ENCODE peak calls at places on chromosomes 4 and X, in nine cellular contexts. X is MM.1S, B is SK-N-SH, G is cardiac fibroblast, F is AG09309, C is HFF-Myc, J is heart left ventricle, V is mammary epithelial cell, D is suprapubic skin. T is an unnamed sample.

GRCh38 chr4:138494931-138495330 is 252.8 kb upstream of the SLC7A11 start:
- DNase-seq in X (no peak), D (no peak), C (peak), V (peak), B (no peak), J (no peak), G (peak), F (no peak), T (no peak)

GRCh38 chr4:104901438-104901837 is 245.2 kb upstream of the TET2 start:
- DNase-seq in G (peak), V (peak), X (no peak), C (no peak), J (no peak), B (no peak), F (no peak), D (no peak), T (peak)

GRCh38 chr4:181147421-181147951 is 1095.7 kb upstream of the TENM3 start:
- DNase-seq in V (no peak), D (no peak), F (no peak), B (no peak), C (no peak), J (no peak), G (no peak), X (no peak), T (no peak)

GRCh38 chrX:799808-800207 is 169.2 kb downstream of the SHOX start:
- DNase-seq in B (no peak), J (no peak), D (no peak), G (no peak), V (no peak), X (no peak), F (no peak), C (no peak), T (no peak)

GRCh38 chr4:1395941-1396805 is 10.1 kb downstream of the NKX1-1 start:
- DNase-seq in V (no peak), B (peak), C (no peak), F (no peak), G (no peak), D (peak), J (no peak), X (no peak), T (no peak)

GRCh38 chr4:2304877-2305561 is 43.1 kb upstream of the MXD4 start:
- DNase-seq in V (no peak), D (no peak), G (no peak), F (no peak), B (no peak), X (no peak), J (no peak), C (no peak), T (no peak)

GRCh38 chr4:184269879-184270430 is 52.3 kb upstream of the ENPP6 start:
- DNase-seq in V (no peak), F (no peak), X (no peak), B (no peak), J (no peak), G (no peak), C (no peak), D (no peak), T (no peak)

GRCh38 chr4:21949073-21949457 is 493 bp upstream of the KCNIP4 start:
- DNase-seq in B (no peak), J (peak), X (no peak), V (peak), F (no peak), D (no peak), C (no peak), G (peak), T (peak)

GRCh38 chrX:40581333-40581910 is 652 bp downstream of the ATP6AP2 start:
- DNase-seq in J (no peak), D (no peak), V (peak), F (no peak), X (peak), B (no peak), C (no peak), G (peak), T (no peak)

GRCh38 chrX:50858548-50858947 is 44.6 kb upstream of the SHROOM4 start:
- DNase-seq in V (no peak), B (no peak), C (no peak), G (no peak), J (no peak), F (no peak), D (no peak), X (no peak), T (no peak)

GRCh38 chr4:154658680-154659402 is 46.4 kb upstream of the FGG start:
- DNase-seq in D (no peak), X (no peak), V (no peak), B (no peak), F (no peak), J (no peak), C (no peak), G (peak), T (no peak)

GRCh38 chrX:12370444-12371089 is 232.3 kb downstream of the FRMPD4 start:
- DNase-seq in G (peak), C (peak), J (peak), V (no peak), X (no peak), B (no peak), D (no peak), F (peak), T (no peak)

DNA sequence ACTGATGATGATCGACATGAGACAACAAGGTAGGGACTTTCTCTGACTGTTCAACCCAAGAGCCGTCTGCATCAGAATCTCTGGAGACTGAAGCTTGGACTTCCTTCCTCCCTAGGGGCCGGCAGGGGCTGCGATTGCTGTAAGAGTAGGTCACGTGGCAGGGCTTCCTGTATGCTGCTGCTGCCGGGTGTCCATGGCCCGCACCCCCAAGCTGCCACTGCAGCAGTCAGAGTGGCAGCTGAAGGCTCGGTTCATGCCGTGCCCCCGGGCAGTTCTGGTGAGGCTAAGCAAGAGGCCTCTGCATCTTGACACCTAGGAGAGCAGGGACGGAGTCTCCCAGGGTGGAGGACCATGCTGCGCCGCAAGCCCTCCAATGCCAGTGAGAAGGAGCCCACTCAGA is at the start of gene SASH3:
- DNase-seq in V (no peak), D (no peak), B (no peak), X (peak), F (no peak), J (peak), G (no peak), C (no peak), T (no peak)
- H3K4me3 ChIP-seq in V (no peak), D (peak), B (no peak), X (peak), F (no peak), J (peak), G (no peak), C (no peak), T (no peak)

GRCh38 chr4:152784490-152785195 is 4.9 kb downstream of the ARFIP1 start:
- DNase-seq in C (peak), G (peak), D (no peak), V (peak), X (no peak), F (peak), J (peak), B (peak), T (no peak)
- TF ChIP-seq CTCF in C (peak), G (peak), D (peak), V (peak), X (no peak), F (peak), J (no peak), B (peak), T (no peak)

GRCh38 chrX:47620303-47620685 is 637 bp upstream of the SYN1 start:
- DNase-seq in F (no peak), J (no peak), V (no peak), G (no peak), X (no peak), C (no peak), D (peak), B (no peak), T (no peak)

GRCh38 chrX:47621851-47622250 is 2.2 kb upstream of the SYN1 start:
- DNase-seq in X (no peak), J (no peak), G (no peak), B (no peak), C (no peak), F (no peak), V (no peak), D (peak), T (no peak)

GRCh38 chrX:47625365-47625764 is 4.4 kb downstream of the CFP start:
- DNase-seq in B (no peak), V (no peak), G (no peak), X (no peak), F (no peak), C (no peak), D (peak), J (no peak), T (no peak)

GRCh38 chrX:47619486-47620302 is at the start of gene SYN1:
- DNase-seq in D (no peak), J (peak), F (peak), G (peak), B (peak), C (peak), X (peak), V (peak), T (peak)

DNA sequence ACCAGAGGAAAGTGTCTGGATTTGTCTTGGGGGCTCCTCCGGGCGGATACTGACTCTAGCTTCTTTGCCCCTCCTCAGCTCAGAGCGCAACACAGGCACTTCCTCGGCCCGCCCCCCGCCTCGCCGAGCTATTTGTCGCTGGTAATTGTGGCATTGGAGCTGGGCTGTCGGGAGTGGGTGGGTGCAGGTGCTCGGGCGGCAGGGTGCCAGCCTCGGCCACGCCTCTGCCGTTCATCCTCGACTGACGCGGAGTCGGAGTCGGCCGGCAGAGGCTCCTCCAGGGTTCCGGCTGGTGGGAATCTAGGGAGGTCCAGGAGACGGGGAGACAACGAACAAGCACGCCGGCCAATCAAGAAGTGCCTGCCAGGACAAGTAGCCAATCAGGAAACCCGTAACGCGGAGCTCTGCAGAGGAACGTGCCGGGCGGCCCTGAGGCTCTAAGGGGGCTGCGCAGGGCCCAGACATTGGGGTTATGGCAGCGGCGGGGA is 3.9 kb upstream of the SYN1 start:
- DNase-seq in J (peak), C (peak), V (peak), X (peak), G (peak), B (peak), F (peak), D (peak), T (peak)
- H3K4me3 ChIP-seq in J (peak), C (peak), V (peak), X (peak), G (peak), B (peak), F (peak), D (peak), T (peak)

DNA sequence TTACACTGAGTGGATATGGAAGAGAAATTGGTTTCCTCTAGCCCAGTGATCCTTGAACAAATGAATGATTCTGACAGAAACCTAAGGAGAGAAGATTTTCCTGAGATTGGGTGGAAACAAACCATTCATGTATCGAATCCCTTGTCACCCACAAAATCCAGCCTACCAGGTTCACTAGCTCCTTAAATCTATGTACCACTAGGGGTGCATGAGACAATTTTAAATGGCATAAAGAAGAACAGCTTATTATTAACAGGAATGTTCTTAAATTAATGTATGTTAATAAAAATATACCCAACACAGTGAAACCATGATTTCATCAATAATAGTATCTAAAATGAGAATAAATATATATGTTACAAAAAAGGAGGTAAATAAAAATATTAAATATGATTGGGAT is 118.4 kb upstream of the LNX1 start:
- DNase-seq in B (no peak), V (no peak), J (no peak), D (no peak), F (no peak), G (no peak), X (no peak), C (no peak), T (no peak)
- TF ChIP-seq CTCF in B (peak), V (peak), J (no peak), D (no peak), F (no peak), G (peak), X (peak), C (no peak), T (no peak)

GRCh38 chr4:38670061-38670894 is 6.3 kb downstream of the KLF3 start:
- DNase-seq in D (no peak), C (no peak), F (no peak), G (no peak), J (no peak), X (no peak), B (peak), V (no peak), T (no peak)
- H3K4me3 ChIP-seq in D (peak), C (no peak), F (no peak), G (no peak), J (peak), X (peak), B (no peak), V (no peak), T (no peak)

GRCh38 chr4:41205130-41205529 is 9.2 kb downstream of the APBB2 start:
- DNase-seq in F (no peak), X (no peak), J (no peak), C (no peak), D (no peak), B (no peak), V (no peak), G (no peak), T (no peak)

GRCh38 chr4:41203841-41204240 is 10.5 kb downstream of the APBB2 start:
- DNase-seq in F (no peak), D (no peak), B (no peak), V (no peak), G (no peak), C (no peak), J (no peak), X (no peak), T (no peak)

GRCh38 chr4:41205854-41206460 is 8.4 kb downstream of the APBB2 start:
- DNase-seq in B (no peak), F (no peak), J (no peak), V (no peak), D (no peak), C (no peak), X (no peak), G (no peak), T (no peak)

GRCh38 chr4:41203169-41203568 is 11.2 kb downstream of the APBB2 start:
- DNase-seq in C (no peak), B (no peak), X (no peak), J (no peak), V (no peak), D (no peak), G (peak), F (no peak), T (no peak)

DNA sequence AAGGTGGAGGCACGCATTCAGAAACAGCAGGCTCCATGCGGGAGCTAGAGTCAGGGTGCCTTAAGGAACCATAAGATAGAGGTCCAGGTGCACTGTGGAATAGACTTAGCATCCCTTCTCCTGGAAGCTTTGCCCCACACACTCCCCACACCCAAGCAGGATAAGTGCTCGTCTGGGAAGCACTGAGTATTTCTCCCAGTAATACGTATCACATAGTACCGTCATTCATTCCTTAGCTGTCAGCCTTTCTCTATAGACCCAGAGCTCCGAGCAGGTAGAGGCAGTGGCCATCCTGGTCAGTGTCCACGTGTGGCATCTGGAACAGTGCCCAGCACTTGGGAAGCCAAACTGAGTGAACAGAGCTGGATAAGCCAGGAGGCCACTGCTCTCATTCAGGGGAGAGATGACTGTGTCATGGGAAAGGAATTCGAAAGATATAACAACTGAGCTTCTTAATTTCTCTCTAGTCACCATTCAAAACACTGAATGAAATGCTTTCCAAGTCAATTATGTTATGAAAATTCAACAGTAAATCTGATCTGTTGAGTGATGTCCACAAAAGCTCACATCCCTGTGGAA is 9.9 kb downstream of the APBB2 start:
- DNase-seq in C (no peak), F (no peak), B (no peak), D (no peak), X (no peak), V (peak), G (peak), J (peak), T (no peak)
- TF ChIP-seq CTCF in C (no peak), F (no peak), B (no peak), D (no peak), X (no peak), V (no peak), G (no peak), J (no peak), T (no peak)

GRCh38 chr4:14679906-14680305 is 322.4 kb upstream of the CPEB2 start:
- DNase-seq in G (no peak), C (no peak), F (no peak), D (no peak), B (no peak), V (no peak), J (no peak), X (no peak), T (no peak)
- H3K4me3 ChIP-seq in G (no peak), C (no peak), F (no peak), D (no peak), B (no peak), V (no peak), J (no peak), X (no peak), T (no peak)